ENCODE peak calls at places on chromosomes 3 and 15, in ten cellular contexts. O is upper lobe of left lung, D is heart left ventricle, Y is IMR-90, L is HepG2, E is prostate gland, C is spleen, F is testis, I is stomach, B is adrenal gland. G is an unnamed sample. For H3K27me3, the result is how much of the 10 kb centered on the place peaks cover.

GRCh38 chr3:487580-487979 is 291.0 kb downstream of the CHL1 start:
- DNase-seq in I (no peak), B (no peak), O (no peak), L (no peak), F (no peak), E (no peak), D (no peak), C (no peak), Y (no peak), G (no peak)

GRCh38 chr15:89362203-89363101 is 27.8 kb upstream of the POLG start:
- DNase-seq in E (no peak), I (no peak), F (no peak), L (no peak), Y (no peak), D (no peak), O (no peak), B (no peak), C (peak), G (no peak)

GRCh38 chr3:13217736-13218540 is 144.7 kb upstream of the IQSEC1 start:
- DNase-seq in Y (peak), I (no peak), C (no peak), E (no peak), O (no peak), F (no peak), L (peak), B (no peak), D (no peak), G (no peak)

GRCh38 chr3:110413807-110414748 is 657.5 kb upstream of the NECTIN3 start:
- DNase-seq in Y (peak), C (no peak), B (no peak), F (no peak), O (no peak), E (no peak), I (no peak), D (no peak), L (no peak), G (no peak)

GRCh38 chr3:131494706-131495105 is 8.1 kb downstream of the MRPL3 start:
- DNase-seq in L (no peak), C (no peak), E (no peak), Y (no peak), D (no peak), I (no peak), O (no peak), F (no peak), B (no peak), G (no peak)

GRCh38 chr3:136671921-136672320 is 80.3 kb downstream of the STAG1 start:
- DNase-seq in B (no peak), F (no peak), O (no peak), C (no peak), Y (peak), L (no peak), D (no peak), E (no peak), I (no peak), G (no peak)

GRCh38 chr3:196624008-196624790 is 15.3 kb upstream of the NRROS start:
- DNase-seq in F (no peak), I (no peak), Y (no peak), E (no peak), O (peak), B (no peak), D (no peak), L (no peak), C (no peak), G (no peak)

GRCh38 chr3:121574449-121574848 is 6.7 kb downstream of the ARGFX start:
- DNase-seq in F (no peak), B (no peak), D (no peak), E (no peak), Y (peak), C (no peak), L (peak), I (peak), O (no peak), G (no peak)

GRCh38 chr3:25453521-25454410 is 25.7 kb downstream of the RARB start:
- DNase-seq in I (no peak), L (no peak), E (no peak), O (no peak), C (no peak), B (no peak), F (no peak), Y (peak), D (no peak), G (no peak)

GRCh38 chr3:45367451-45367850 is 20.9 kb upstream of the LARS2 start:
- DNase-seq in D (no peak), Y (peak), C (no peak), B (no peak), F (no peak), I (no peak), L (no peak), O (no peak), E (no peak), G (no peak)

GRCh38 chr3:171747223-171747920 is 62.9 kb downstream of the PLD1 start:
- DNase-seq in O (no peak), C (no peak), Y (no peak), B (peak), F (no peak), I (no peak), D (no peak), E (no peak), L (no peak), G (no peak)

GRCh38 chr3:128767351-128767750 is 41.4 kb downstream of the RAB7A start:
- DNase-seq in I (no peak), D (no peak), L (no peak), B (no peak), E (no peak), O (no peak), Y (no peak), C (no peak), F (no peak), G (no peak)

GRCh38 chr3:146969356-146969755 is 364.2 kb upstream of the PLSCR5 start:
- DNase-seq in D (no peak), L (no peak), C (no peak), I (no peak), O (no peak), B (no peak), Y (peak), E (no peak), F (no peak), G (no peak)

GRCh38 chr15:38554354-38554753 is 10.3 kb downstream of the RASGRP1 start:
- DNase-seq in F (peak), D (no peak), I (no peak), Y (peak), C (no peak), B (no peak), L (no peak), E (no peak), O (no peak), G (no peak)

GRCh38 chr3:30689202-30689641 is 82.8 kb downstream of the TGFBR2 start:
- DNase-seq in C (no peak), I (peak), E (peak), F (peak), B (peak), Y (peak), L (no peak), D (no peak), O (no peak), G (peak)

GRCh38 chr15:70576276-70576675 is 187.1 kb downstream of the UACA start:
- DNase-seq in I (no peak), F (no peak), E (no peak), O (no peak), D (no peak), C (no peak), L (no peak), B (no peak), Y (no peak), G (no peak)

GRCh38 chr15:33858836-33859235 is 109.5 kb upstream of the CHRM5 start:
- DNase-seq in B (no peak), I (no peak), F (no peak), C (no peak), Y (no peak), O (no peak), D (no peak), L (no peak), E (no peak), G (no peak)

GRCh38 chr3:111676177-111677021 is 81.3 kb upstream of the ZBED2 start:
- DNase-seq in B (no peak), E (peak), I (peak), C (no peak), O (no peak), D (no peak), L (peak), F (no peak), Y (no peak), G (no peak)

GRCh38 chr3:128307781-128308469 is 154.6 kb downstream of the EEFSEC start:
- DNase-seq in B (no peak), O (no peak), Y (no peak), E (no peak), C (no peak), F (no peak), D (no peak), L (no peak), I (no peak), G (no peak)

GRCh38 chr3:194313642-194314430 is 37.3 kb downstream of the CPN2 start:
- DNase-seq in F (peak), I (no peak), C (peak), O (no peak), E (no peak), D (no peak), Y (no peak), L (no peak), B (peak), G (peak)

GRCh38 chr15:27990411-27991338 is 108.4 kb downstream of the OCA2 start:
- DNase-seq in E (no peak), Y (no peak), B (no peak), D (no peak), C (no peak), O (no peak), F (no peak), I (no peak), L (no peak), G (no peak)

GRCh38 chr3:38029400-38030125 is at the start of gene PLCD1:
- DNase-seq in F (peak), D (peak), C (peak), Y (no peak), I (peak), E (peak), O (peak), L (peak), B (peak), G (peak)

GRCh38 chr3:122952509-122952908 is 75.1 kb downstream of the SEMA5B start:
- DNase-seq in L (no peak), I (no peak), O (peak), D (no peak), C (no peak), E (no peak), F (no peak), Y (no peak), B (no peak), G (no peak)

GRCh38 chr15:68608206-68608843 is 29.5 kb downstream of the CORO2B start:
- DNase-seq in C (peak), B (peak), Y (peak), O (no peak), D (peak), E (no peak), F (peak), L (no peak), I (no peak), G (peak)

GRCh38 chr15:95556225-95556624 is 774.3 kb upstream of the NR2F2 start:
- DNase-seq in O (no peak), L (no peak), D (no peak), Y (peak), E (no peak), F (no peak), C (no peak), I (no peak), B (no peak), G (no peak)

GRCh38 chr3:176814252-176814651 is 383.0 kb downstream of the TBL1XR1 start:
- DNase-seq in I (peak), B (peak), O (peak), F (peak), C (no peak), Y (peak), L (peak), D (peak), E (peak), G (no peak)

GRCh38 chr3:60514866-60515265 is 736.4 kb downstream of the FHIT start:
- DNase-seq in F (no peak), O (no peak), D (no peak), B (no peak), I (no peak), Y (no peak), C (no peak), L (no peak), E (no peak), G (no peak)

GRCh38 chr3:129278970-129279906 is 568 bp downstream of the HMCES start:
- DNase-seq in Y (peak), O (peak), L (peak), D (peak), I (peak), C (peak), E (no peak), B (peak), F (peak), G (peak)

GRCh38 chr3:109952924-109953323 is 615.6 kb upstream of the DPPA4 start:
- DNase-seq in L (no peak), F (no peak), I (no peak), D (no peak), O (no peak), B (no peak), E (no peak), Y (peak), C (no peak), G (no peak)

GRCh38 chr3:169774186-169774585 is 990 bp downstream of the MYNN start:
- DNase-seq in I (no peak), O (no peak), L (no peak), B (no peak), Y (peak), E (no peak), F (no peak), C (no peak), D (no peak), G (no peak)

GRCh38 chr3:124997303-124998246 is 58.2 kb downstream of the HEG1 start:
- DNase-seq in O (no peak), L (no peak), Y (no peak), B (no peak), C (no peak), E (no peak), D (no peak), I (no peak), F (no peak), G (no peak)

GRCh38 chr15:65421360-65422215 is 1.2 kb downstream of the IGDCC4 start:
- DNase-seq in B (peak), Y (peak), I (no peak), D (no peak), C (no peak), L (no peak), F (peak), O (no peak), E (no peak), G (peak)

GRCh38 chr3:13080591-13080990 is 7.4 kb upstream of the IQSEC1 start:
- DNase-seq in F (no peak), L (no peak), I (no peak), C (no peak), D (peak), O (no peak), E (no peak), B (no peak), Y (no peak), G (no peak)

GRCh38 chr3:15659254-15659975 is 57.9 kb downstream of the BTD start:
- DNase-seq in Y (no peak), I (no peak), B (no peak), L (no peak), D (no peak), C (no peak), O (no peak), E (no peak), F (no peak), G (no peak)

GRCh38 chr15:70701891-70702568 is 61.3 kb downstream of the UACA start:
- DNase-seq in O (no peak), D (no peak), B (peak), C (no peak), I (no peak), F (peak), L (no peak), E (no peak), Y (peak), G (no peak)

GRCh38 chr15:43776101-43776717 is 557 bp downstream of the ELL3 start:
- DNase-seq in C (peak), F (peak), O (peak), B (peak), L (no peak), Y (no peak), E (no peak), I (peak), D (no peak), G (peak)

GRCh38 chr15:43772624-43773023 is 4.1 kb downstream of the ELL3 start:
- DNase-seq in B (no peak), Y (no peak), D (no peak), E (no peak), C (no peak), O (no peak), I (no peak), L (no peak), F (no peak), G (no peak)

GRCh38 chr15:43771816-43772215 is 5.0 kb downstream of the ELL3 start:
- DNase-seq in Y (no peak), I (no peak), L (no peak), F (no peak), O (peak), B (no peak), C (no peak), D (no peak), E (no peak), G (no peak)

GRCh38 chr15:43775411-43775965 is 1.3 kb downstream of the ELL3 start:
- DNase-seq in C (no peak), L (peak), I (peak), E (peak), Y (peak), F (peak), D (no peak), B (peak), O (peak), G (peak)

GRCh38 chr15:43774062-43774461 is 2.7 kb downstream of the ELL3 start:
- DNase-seq in Y (no peak), L (no peak), F (no peak), O (no peak), E (no peak), C (no peak), I (no peak), D (no peak), B (no peak), G (no peak)
- TF ChIP-seq POLR2A in Y (no peak), L (no peak), F (no peak), O (no peak), E (no peak), C (no peak), I (no peak), D (no peak), B (no peak), G (no peak)

GRCh38 chr3:58585005-58585786 is 8.0 kb upstream of the FAM107A start:
- DNase-seq in E (peak), O (peak), C (peak), L (peak), I (peak), Y (peak), D (peak), F (peak), B (peak), G (peak)

GRCh38 chr3:58584690-58585004 is 7.5 kb upstream of the FAM107A start:
- DNase-seq in F (no peak), I (no peak), O (no peak), L (no peak), D (no peak), Y (no peak), E (no peak), B (no peak), C (no peak), G (no peak)

GRCh38 chr3:58586776-58587192 is 9.6 kb upstream of the FAM107A start:
- DNase-seq in E (no peak), O (no peak), L (no peak), B (no peak), F (no peak), Y (no peak), D (no peak), C (no peak), I (no peak), G (no peak)

GRCh38 chr3:58585994-58586393 is 8.8 kb upstream of the FAM107A start:
- DNase-seq in O (no peak), Y (no peak), L (no peak), C (no peak), B (no peak), I (no peak), D (no peak), F (no peak), E (no peak), G (no peak)

GRCh38 chr3:58588030-58588614 is 10.9 kb upstream of the FAM107A start:
- DNase-seq in C (no peak), I (no peak), B (no peak), Y (peak), L (no peak), O (no peak), E (no peak), D (no peak), F (no peak), G (no peak)
- H3K27me3 ChIP-seq in C (under half), I (under half), B (under half), Y (under half), L (under half), O (under half), E (under half), D (under half), F (under half), G (under half)

GRCh38 chr15:98536976-98537375 is 111.4 kb upstream of the IGF1R start:
- DNase-seq in L (no peak), C (no peak), I (no peak), O (no peak), B (no peak), F (no peak), E (no peak), D (no peak), Y (no peak), G (no peak)
- TF ChIP-seq POLR2A in L (no peak), C (no peak), I (no peak), O (no peak), B (no peak), F (no peak), E (no peak), D (no peak), Y (no peak), G (no peak)

GRCh38 chr3:44055951-44056350 is 185.7 kb upstream of the TOPAZ1 start:
- DNase-seq in I (no peak), B (no peak), Y (peak), O (no peak), F (no peak), L (no peak), E (no peak), D (no peak), C (no peak), G (no peak)
- H3K27me3 ChIP-seq in I (under half), B (under half), Y (half or more), O (under half), F (under half), L (under half), E (under half), D (under half), C (under half), G (under half)

GRCh38 chr3:101674518-101674917 is 2.4 kb downstream of the ZBTB11 start:
- DNase-seq in O (no peak), I (no peak), B (no peak), L (no peak), E (no peak), Y (no peak), D (no peak), C (no peak), F (no peak), G (no peak)

GRCh38 chr3:101673953-101674352 is 3.0 kb downstream of the ZBTB11 start:
- DNase-seq in B (no peak), D (no peak), F (no peak), Y (no peak), L (no peak), I (no peak), E (no peak), C (no peak), O (no peak), G (no peak)

GRCh38 chr3:101676765-101677435 is at the start of gene ZBTB11:
- DNase-seq in L (peak), I (peak), C (peak), Y (peak), F (peak), E (peak), O (peak), D (peak), B (peak), G (peak)

GRCh38 chr3:101676219-101676764 is 640 bp downstream of the ZBTB11 start:
- DNase-seq in I (peak), C (peak), F (peak), Y (peak), E (peak), O (peak), L (peak), B (peak), D (peak), G (peak)

GRCh38 chr3:101675709-101676218 is 1.2 kb downstream of the ZBTB11 start:
- DNase-seq in Y (no peak), F (peak), I (no peak), C (peak), O (peak), L (no peak), B (peak), D (peak), E (peak), G (peak)
- TF ChIP-seq POLR2A in Y (peak), F (no peak), I (no peak), C (peak), O (no peak), L (peak), B (peak), D (no peak), E (no peak), G (no peak)